ENCODE peak calls at places on chromosomes 2 and 18, in five cellular contexts. One of them, this sample, is unnamed.

GRCh38 chr2:69353360-69353759 is 33.7 kb downstream of the GFPT1 start:
- DNase-seq in CD4-positive, alpha-beta T cell: no peak
- DNase-seq in WTC11: no peak
- DNase-seq in NB4: no peak
- DNase-seq in nephron progenitor cell: no peak
- DNase-seq in this sample: no peak

GRCh38 chr2:28444951-28445350 is 50.9 kb upstream of the PLB1 start:
- DNase-seq in CD4-positive, alpha-beta T cell: no peak
- DNase-seq in WTC11: no peak
- DNase-seq in NB4: no peak
- DNase-seq in nephron progenitor cell: no peak
- DNase-seq in this sample: no peak

GRCh38 chr2:70498054-70498453 is 55.6 kb downstream of the TGFA start:
- DNase-seq in CD4-positive, alpha-beta T cell: no peak
- DNase-seq in WTC11: no peak
- DNase-seq in NB4: no peak
- DNase-seq in nephron progenitor cell: no peak
- DNase-seq in this sample: no peak

GRCh38 chr2:179179719-179180118 is 84.9 kb downstream of the SESTD1 start:
- DNase-seq in CD4-positive, alpha-beta T cell: no peak
- DNase-seq in WTC11: no peak
- DNase-seq in NB4: no peak
- DNase-seq in nephron progenitor cell: no peak
- DNase-seq in this sample: no peak

GRCh38 chr2:85134255-85135065 is 1.3 kb downstream of the TCF7L1 start:
- DNase-seq in CD4-positive, alpha-beta T cell: no peak
- DNase-seq in WTC11: peak; percentile 58
- DNase-seq in NB4: peak; percentile 23
- DNase-seq in nephron progenitor cell: peak; percentile 75
- DNase-seq in this sample: peak; percentile 52

GRCh38 chr2:236703310-236703709 is 133.7 kb downstream of the ACKR3 start:
- DNase-seq in CD4-positive, alpha-beta T cell: no peak
- DNase-seq in WTC11: no peak
- DNase-seq in NB4: no peak
- DNase-seq in nephron progenitor cell: no peak
- DNase-seq in this sample: no peak

GRCh38 chr2:88838165-88838635 is 146.7 kb downstream of the RPIA start:
- DNase-seq in CD4-positive, alpha-beta T cell: no peak
- DNase-seq in WTC11: no peak
- DNase-seq in NB4: no peak
- DNase-seq in nephron progenitor cell: no peak
- DNase-seq in this sample: no peak

GRCh38 chr2:17543848-17544645 is 3.6 kb downstream of the VSNL1 start:
- DNase-seq in CD4-positive, alpha-beta T cell: no peak
- DNase-seq in WTC11: no peak
- DNase-seq in NB4: no peak
- DNase-seq in nephron progenitor cell: no peak
- DNase-seq in this sample: no peak

GRCh38 chr18:50665519-50665918 is 105.6 kb downstream of the MAPK4 start:
- DNase-seq in CD4-positive, alpha-beta T cell: no peak
- DNase-seq in WTC11: no peak
- DNase-seq in NB4: no peak
- DNase-seq in nephron progenitor cell: peak; percentile 54
- DNase-seq in this sample: no peak

GRCh38 chr18:65955747-65956146 is 204.9 kb downstream of the CDH7 start:
- DNase-seq in CD4-positive, alpha-beta T cell: no peak
- DNase-seq in WTC11: no peak
- DNase-seq in NB4: no peak
- DNase-seq in nephron progenitor cell: no peak
- DNase-seq in this sample: no peak

GRCh38 chr2:172021955-172022354 is 22.2 kb downstream of the METAP1D start:
- DNase-seq in CD4-positive, alpha-beta T cell: no peak
- DNase-seq in WTC11: no peak
- DNase-seq in NB4: peak; percentile 59
- DNase-seq in nephron progenitor cell: peak; percentile 37
- DNase-seq in this sample: no peak

GRCh38 chr2:23583467-23583866 is 198.5 kb downstream of the KLHL29 start:
- DNase-seq in CD4-positive, alpha-beta T cell: no peak
- DNase-seq in WTC11: no peak
- DNase-seq in NB4: no peak
- DNase-seq in nephron progenitor cell: no peak
- DNase-seq in this sample: no peak

GRCh38 chr18:73520229-73520628 is 627.4 kb downstream of the FBXO15 start:
- DNase-seq in CD4-positive, alpha-beta T cell: no peak
- DNase-seq in WTC11: peak; percentile 70
- DNase-seq in NB4: no peak
- DNase-seq in nephron progenitor cell: peak; percentile 18
- DNase-seq in this sample: peak; percentile 38
- TF ChIP-seq CTCF in CD4-positive, alpha-beta T cell: no peak
- TF ChIP-seq CTCF in WTC11: peak; percentile 53
- TF ChIP-seq CTCF in NB4: no peak
- TF ChIP-seq CTCF in nephron progenitor cell: peak; percentile 50
- TF ChIP-seq CTCF in this sample: peak; percentile 53

DNA sequence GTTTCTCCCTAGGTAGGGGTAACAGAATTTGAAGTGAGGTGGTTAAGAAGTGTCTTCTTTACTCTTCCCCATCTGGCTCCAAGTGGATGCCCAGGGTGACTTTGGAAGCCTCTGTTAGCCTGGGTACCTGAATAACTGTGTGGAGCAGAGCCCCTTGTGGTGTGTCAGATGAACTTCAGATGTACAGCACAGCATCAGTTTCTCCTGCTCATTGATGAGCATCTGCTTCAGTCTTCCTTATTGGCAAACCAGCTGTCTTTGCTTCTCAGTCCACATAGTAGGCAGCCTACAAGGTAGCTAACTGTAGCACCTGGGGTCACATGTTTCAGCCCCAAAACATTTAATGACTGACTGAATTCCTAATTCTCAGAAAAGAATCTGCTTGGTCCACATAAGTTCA is 56.2 kb upstream of the ATP8B1 start:
- DNase-seq in CD4-positive, alpha-beta T cell: no peak
- DNase-seq in WTC11: peak; percentile 20
- DNase-seq in NB4: peak; percentile 34
- DNase-seq in nephron progenitor cell: no peak
- DNase-seq in this sample: no peak
- TF ChIP-seq CTCF in CD4-positive, alpha-beta T cell: no peak
- TF ChIP-seq CTCF in WTC11: peak; percentile 53
- TF ChIP-seq CTCF in NB4: peak; percentile 58
- TF ChIP-seq CTCF in nephron progenitor cell: peak; percentile 31
- TF ChIP-seq CTCF in this sample: peak; percentile 59

GRCh38 chr2:73827018-73827417 is 1.7 kb upstream of the STAMBP start:
- DNase-seq in CD4-positive, alpha-beta T cell: no peak
- DNase-seq in WTC11: no peak
- DNase-seq in NB4: peak; percentile 72
- DNase-seq in nephron progenitor cell: no peak
- DNase-seq in this sample: no peak
- TF ChIP-seq CTCF in CD4-positive, alpha-beta T cell: peak; percentile 14
- TF ChIP-seq CTCF in WTC11: no peak
- TF ChIP-seq CTCF in NB4: peak; percentile 46
- TF ChIP-seq CTCF in nephron progenitor cell: no peak
- TF ChIP-seq CTCF in this sample: no peak

GRCh38 chr2:94870392-94871225 is 621 bp upstream of the TEKT4 start:
- DNase-seq in CD4-positive, alpha-beta T cell: no peak
- DNase-seq in WTC11: peak; percentile 87
- DNase-seq in NB4: peak; percentile 33
- DNase-seq in nephron progenitor cell: peak; percentile 65
- DNase-seq in this sample: peak; percentile 75
- TF ChIP-seq CTCF in CD4-positive, alpha-beta T cell: no peak
- TF ChIP-seq CTCF in WTC11: peak; percentile 73
- TF ChIP-seq CTCF in NB4: peak; percentile 73
- TF ChIP-seq CTCF in nephron progenitor cell: peak; percentile 44
- TF ChIP-seq CTCF in this sample: peak; percentile 78

DNA sequence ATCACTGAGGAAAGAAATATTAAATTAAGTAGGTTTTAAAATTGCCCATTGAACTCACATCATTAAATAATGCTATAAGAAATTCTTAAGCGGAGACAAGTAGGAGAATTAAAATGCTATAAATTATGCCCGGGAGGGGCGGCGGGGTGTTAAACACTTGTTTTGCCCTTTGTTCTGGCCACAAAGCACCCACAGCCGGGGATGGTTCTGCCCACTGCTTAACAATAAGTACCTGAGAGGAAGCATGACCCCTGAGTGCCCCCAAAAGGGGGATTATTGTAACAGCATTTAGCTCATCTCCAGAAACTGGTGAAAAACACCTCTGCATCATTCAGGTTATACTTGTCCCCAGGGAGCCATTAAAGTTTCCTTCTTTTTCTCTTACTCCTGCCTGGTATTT is 332.7 kb upstream of the POU3F3 start:
- DNase-seq in CD4-positive, alpha-beta T cell: no peak
- DNase-seq in WTC11: peak; percentile 51
- DNase-seq in NB4: peak; percentile 18
- DNase-seq in nephron progenitor cell: no peak
- DNase-seq in this sample: peak; percentile 20
- TF ChIP-seq CTCF in CD4-positive, alpha-beta T cell: no peak
- TF ChIP-seq CTCF in WTC11: no peak
- TF ChIP-seq CTCF in NB4: peak; percentile 5
- TF ChIP-seq CTCF in nephron progenitor cell: no peak
- TF ChIP-seq CTCF in this sample: no peak

This sample was measured in endothelial cell.